ENCODE peak calls at places on chromosomes 16 and 17, in five cellular contexts. S is stomach, U is A549, V is GM12878, P is ovary. C is an unnamed sample.

GRCh38 chr17:10177921-10178788 is 20.3 kb downstream of the GAS7 start:
- DNase-seq in S (no peak), U (no peak), V (no peak), P (no peak), C (no peak)

GRCh38 chr16:19170043-19170655 is 2.1 kb downstream of the SYT17 start:
- DNase-seq in S (no peak), U (no peak), V (no peak), P (no peak), C (no peak)

GRCh38 chr17:64270885-64271284 is 7.8 kb upstream of the TEX2 start:
- DNase-seq in S (no peak), U (no peak), V (peak), P (no peak), C (no peak)

GRCh38 chr17:71649986-71650385 is 470.8 kb upstream of the SOX9 start:
- DNase-seq in S (no peak), U (no peak), V (no peak), P (no peak), C (no peak)

GRCh38 chr17:81491193-81491592 is 21.4 kb downstream of the ACTG1 start:
- DNase-seq in S (no peak), U (no peak), V (no peak), P (no peak), C (no peak)

GRCh38 chr17:15255713-15256454 is 9.2 kb downstream of the PMP22 start:
- DNase-seq in S (no peak), U (no peak), V (no peak), P (no peak), C (no peak)

GRCh38 chr17:43224146-43224705 is 4.2 kb downstream of the CCDC200 start:
- DNase-seq in S (no peak), U (no peak), V (no peak), P (no peak), C (peak)

GRCh38 chr17:789160-789840 is 7.1 kb downstream of the MRM3 start:
- DNase-seq in S (no peak), U (no peak), V (no peak), P (no peak), C (no peak)

DNA sequence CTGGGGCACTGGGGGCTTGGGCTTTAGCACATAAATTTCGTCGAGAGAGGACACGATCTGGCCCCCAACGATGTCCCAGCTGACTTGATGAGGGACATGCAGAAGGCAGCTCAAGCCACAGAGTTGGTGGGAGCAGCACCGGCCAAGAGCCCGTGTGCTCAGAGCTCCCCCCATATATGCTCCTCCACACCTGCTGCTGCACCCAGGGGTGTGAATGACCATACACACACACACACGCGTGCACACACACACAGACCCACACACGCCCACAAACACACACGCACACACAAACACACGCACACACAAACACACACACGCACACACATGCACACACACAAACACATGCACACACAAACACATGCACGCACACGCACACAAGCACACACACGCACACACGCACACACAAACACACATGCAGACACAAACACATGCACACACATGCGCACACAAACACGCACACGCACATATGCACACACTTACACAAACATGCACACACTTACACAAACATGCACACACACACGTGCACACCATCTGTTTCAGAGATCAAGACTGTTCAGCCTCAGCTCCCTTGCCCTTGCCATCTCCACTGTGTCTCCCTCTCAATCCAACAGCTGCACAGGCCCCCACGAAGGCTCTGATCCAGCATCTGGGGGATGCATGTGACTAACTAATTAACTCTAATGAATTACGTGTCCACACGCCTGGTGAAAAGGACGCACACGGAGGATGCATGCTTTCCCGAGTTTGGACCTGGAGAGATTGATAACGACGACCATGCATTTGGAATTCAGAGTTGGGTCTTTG is 85.6 kb upstream of the TNRC6C start:
- DNase-seq in S (no peak), U (no peak), V (no peak), P (no peak), C (no peak)
- TF ChIP-seq POLR2A in S (no peak), U (no peak), V (no peak), P (no peak), C (no peak)

GRCh38 chr16:70703041-70703834 is 17.4 kb upstream of the MTSS2 start:
- DNase-seq in S (no peak), U (peak), V (no peak), P (peak), C (no peak)
- H3K27ac ChIP-seq in S (peak), U (peak), V (no peak), P (peak), C (peak)

DNA sequence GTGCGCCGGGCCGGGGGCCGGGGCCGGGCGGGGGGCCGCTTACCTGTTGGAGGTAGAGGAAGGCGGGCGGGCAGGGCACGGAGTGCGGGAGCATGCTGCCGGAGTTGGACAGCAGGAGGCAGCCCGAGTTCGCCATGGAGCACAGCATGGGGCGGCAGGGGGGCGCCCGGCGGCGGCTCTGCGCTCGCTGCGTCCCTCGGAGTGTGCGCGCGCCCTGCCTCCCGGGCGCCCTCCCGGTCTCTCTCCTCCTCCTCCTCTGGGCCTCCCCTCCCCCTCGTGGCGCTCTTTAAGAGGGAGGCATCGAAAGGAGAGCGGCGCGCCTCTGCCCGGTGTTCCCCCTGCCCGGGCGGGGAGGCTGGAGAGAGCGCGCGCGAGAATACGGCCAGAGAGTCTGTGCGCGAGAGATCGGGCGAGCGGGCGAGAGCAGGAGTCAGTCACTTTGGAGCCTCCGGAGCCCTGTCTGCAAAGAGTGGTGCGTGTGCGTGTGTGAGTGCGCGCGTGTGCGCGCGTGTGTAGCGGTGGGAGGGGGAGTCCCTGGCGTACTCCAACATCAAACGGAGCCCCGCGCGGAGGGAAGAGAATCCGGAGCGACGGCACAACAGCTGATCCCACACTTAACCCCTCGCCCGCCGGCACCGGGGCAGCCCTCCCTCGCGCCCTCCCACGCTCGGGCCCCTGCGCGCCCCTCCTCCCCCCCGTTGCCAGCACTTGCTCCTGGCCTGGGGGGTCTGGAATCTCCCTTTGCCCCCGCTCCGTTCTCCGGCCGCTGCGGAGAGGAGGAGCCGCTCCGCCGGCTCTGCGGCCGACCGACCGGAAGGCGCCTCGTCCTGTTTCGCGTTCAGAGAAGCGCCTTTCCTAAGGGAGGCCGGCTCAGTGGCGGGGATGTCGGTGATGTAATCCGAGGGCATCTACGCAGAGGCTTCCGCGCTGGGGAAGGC is 108.9 kb downstream of the ENGASE start:
- DNase-seq in S (no peak), U (peak), V (no peak), P (no peak), C (no peak)
- TF ChIP-seq EP300 in S (no peak), U (no peak), V (no peak), P (no peak), C (no peak)

GRCh38 chr17:17694229-17695081 is 13.2 kb downstream of the RAI1 start:
- DNase-seq in S (peak), U (peak), V (no peak), P (peak), C (peak)
- TF ChIP-seq POLR2A in S (no peak), U (peak), V (peak), P (peak), C (no peak)

GRCh38 chr17:19398301-19399181 is 11.6 kb upstream of the MFAP4 start:
- DNase-seq in S (peak), U (no peak), V (no peak), P (no peak), C (peak)

GRCh38 chr17:19399750-19400450 is 11.1 kb upstream of the RNF112 start:
- DNase-seq in S (no peak), U (no peak), V (no peak), P (no peak), C (peak)

GRCh38 chr17:19392303-19392702 is 5.3 kb upstream of the MFAP4 start:
- DNase-seq in S (no peak), U (no peak), V (no peak), P (no peak), C (peak)

GRCh38 chr17:19401321-19402010 is 9.6 kb upstream of the RNF112 start:
- DNase-seq in S (no peak), U (no peak), V (no peak), P (no peak), C (no peak)

DNA sequence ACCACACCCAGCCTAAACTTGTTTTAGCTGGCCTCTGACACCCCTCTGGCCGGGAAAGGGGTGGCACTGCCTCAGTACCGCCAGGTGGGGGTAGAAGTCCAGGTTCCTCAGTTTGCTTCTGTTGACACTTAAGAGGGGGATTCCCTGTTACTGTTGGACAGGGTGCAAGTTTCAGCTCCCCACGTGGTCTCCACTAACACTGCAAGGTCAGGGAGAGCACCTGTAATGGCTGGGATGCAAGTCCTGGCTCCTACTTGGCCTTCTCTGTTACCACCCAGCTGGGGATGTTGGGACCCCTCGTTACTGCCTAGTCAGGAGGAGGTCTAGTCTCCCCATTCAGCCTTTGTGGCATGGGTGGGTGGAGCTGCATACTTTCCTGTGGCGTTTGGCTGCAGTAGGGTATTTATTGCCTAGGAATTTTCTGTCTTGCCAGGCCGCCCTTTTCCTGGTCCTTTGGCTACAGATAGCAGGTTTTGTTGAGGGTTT is 10.6 kb upstream of the MFAP4 start:
- DNase-seq in S (no peak), U (no peak), V (no peak), P (no peak), C (no peak)
- H3K27ac ChIP-seq in S (peak), U (no peak), V (no peak), P (no peak), C (peak)

GRCh38 chr16:22685162-22685830 is 128.7 kb upstream of the HS3ST2 start:
- DNase-seq in S (no peak), U (no peak), V (no peak), P (no peak), C (peak)
- TF ChIP-seq EP300 in S (peak), U (no peak), V (no peak), P (peak), C (peak)

GRCh38 chr16:85479972-85480726 is 133.0 kb upstream of the GSE1 start:
- DNase-seq in S (peak), U (peak), V (no peak), P (no peak), C (no peak)
- TF ChIP-seq POLR2A in S (no peak), U (no peak), V (no peak), P (no peak), C (no peak)

GRCh38 chr17:21126645-21127507 is at the start of gene DHRS7B:
- DNase-seq in S (peak), U (peak), V (peak), P (peak), C (peak)

GRCh38 chr17:21124096-21124495 is 2.7 kb upstream of the DHRS7B start:
- DNase-seq in S (no peak), U (no peak), V (no peak), P (no peak), C (no peak)

GRCh38 chr17:21127508-21128077 is 829 bp downstream of the DHRS7B start:
- DNase-seq in S (no peak), U (no peak), V (no peak), P (no peak), C (no peak)

GRCh38 chr17:21129023-21129681 is 2.4 kb downstream of the DHRS7B start:
- DNase-seq in S (no peak), U (peak), V (no peak), P (no peak), C (no peak)

GRCh38 chr17:21125862-21126261 is 902 bp upstream of the DHRS7B start:
- DNase-seq in S (no peak), U (no peak), V (no peak), P (no peak), C (no peak)
- H3K27ac ChIP-seq in S (peak), U (no peak), V (peak), P (no peak), C (no peak)

GRCh38 chr17:17439971-17440843 is 36.6 kb upstream of the MED9 start:
- DNase-seq in S (peak), U (peak), V (peak), P (no peak), C (peak)

GRCh38 chr17:17445296-17445924 is 31.4 kb upstream of the MED9 start:
- DNase-seq in S (no peak), U (peak), V (no peak), P (no peak), C (no peak)

GRCh38 chr17:17445925-17446665 is 30.7 kb upstream of the MED9 start:
- DNase-seq in S (peak), U (peak), V (no peak), P (no peak), C (peak)

GRCh38 chr17:17440938-17441730 is 35.7 kb upstream of the MED9 start:
- DNase-seq in S (no peak), U (no peak), V (no peak), P (no peak), C (no peak)

GRCh38 chr17:17443173-17443572 is 33.6 kb upstream of the MED9 start:
- DNase-seq in S (no peak), U (no peak), V (no peak), P (no peak), C (no peak)
- TF ChIP-seq EP300 in S (no peak), U (no peak), V (no peak), P (no peak), C (no peak)